ENCODE peak calls at places on chromosomes 11 and 22, in ten cellular contexts. F is cardiac septum; B is NCI-H460; C is HTR-8/SVneo; U is Panc1; Q is fibroblast of mammary gland; J is neuronal stem cell; D is left kidney; X is stimulated activated CD4-positive, alpha-beta T cell treated with anti-CD3 and anti-CD28 coated beads, Interleukin-2, amount 100 ng/mL, for 48 hours; R is NCI-H2081. G is an unnamed sample.

GRCh38 chr11:72789493-72790131 is 4.2 kb downstream of the STARD10 start:
- DNase-seq in D (no peak), C (no peak), R (no peak), U (no peak), J (no peak), F (no peak), X (no peak), Q (peak), B (no peak), G (no peak)

GRCh38 chr22:46068176-46068907 is 82.0 kb upstream of the PPARA start:
- DNase-seq in R (no peak), U (no peak), C (no peak), B (no peak), Q (peak), D (no peak), X (no peak), J (no peak), F (no peak), G (no peak)

GRCh38 chr22:23120415-23120899 is 21.3 kb downstream of the RSPH14 start:
- DNase-seq in J (no peak), C (no peak), F (no peak), X (no peak), Q (no peak), D (no peak), U (no peak), B (no peak), R (no peak), G (no peak)

GRCh38 chr11:64151337-64151736 is 14.6 kb downstream of the MACROD1 start:
- DNase-seq in X (no peak), D (no peak), B (no peak), F (no peak), Q (no peak), U (no peak), C (no peak), R (no peak), J (no peak), G (no peak)

GRCh38 chr22:40009953-40010751 is 15.4 kb downstream of the FAM83F start:
- DNase-seq in X (peak), B (no peak), F (no peak), Q (no peak), J (no peak), U (no peak), D (peak), R (no peak), C (no peak), G (no peak)

GRCh38 chr11:12287009-12287373 is 90.4 kb upstream of the PARVA start:
- DNase-seq in C (peak), X (no peak), D (no peak), Q (peak), U (peak), B (no peak), J (no peak), F (peak), R (no peak), G (peak)

GRCh38 chr22:19520566-19521305 is 3.5 kb downstream of the CLDN5 start:
- DNase-seq in J (no peak), Q (no peak), U (no peak), R (no peak), F (peak), D (no peak), C (no peak), X (no peak), B (no peak), G (no peak)

GRCh38 chr11:14203392-14203791 is 155.6 kb downstream of the RRAS2 start:
- DNase-seq in J (no peak), Q (no peak), D (no peak), C (no peak), U (no peak), X (no peak), B (no peak), R (no peak), F (no peak), G (no peak)

GRCh38 chr22:30502153-30502552 is 3.3 kb downstream of the SEC14L4 start:
- DNase-seq in R (no peak), F (no peak), X (no peak), B (no peak), J (no peak), C (no peak), U (no peak), Q (no peak), D (no peak), G (no peak)

GRCh38 chr22:49497266-49497665 is 330.4 kb downstream of the BRD1 start:
- DNase-seq in B (no peak), R (no peak), D (no peak), U (no peak), X (no peak), C (no peak), Q (no peak), J (no peak), F (no peak), G (peak)

GRCh38 chr22:49321477-49322055 is 506.1 kb downstream of the BRD1 start:
- DNase-seq in X (no peak), J (no peak), F (no peak), U (no peak), Q (no peak), R (no peak), D (no peak), C (no peak), B (no peak), G (no peak)

GRCh38 chr22:40300884-40301672 is 45.2 kb upstream of the ADSL start:
- DNase-seq in D (no peak), F (no peak), C (no peak), Q (no peak), R (no peak), U (no peak), J (no peak), B (no peak), X (no peak), G (no peak)

GRCh38 chr11:115126515-115127208 is 377.6 kb downstream of the CADM1 start:
- DNase-seq in R (no peak), B (no peak), J (no peak), U (no peak), D (no peak), F (no peak), X (no peak), Q (no peak), C (no peak), G (no peak)

GRCh38 chr22:32042924-32043323 is at the start of gene SLC5A1:
- DNase-seq in B (no peak), J (no peak), X (no peak), Q (no peak), F (no peak), U (no peak), C (no peak), R (peak), D (peak), G (no peak)

GRCh38 chr11:45096636-45097035 is 49.8 kb upstream of the PRDM11 start:
- DNase-seq in X (no peak), D (no peak), U (no peak), Q (no peak), J (no peak), B (no peak), C (no peak), F (no peak), R (no peak), G (no peak)

GRCh38 chr11:2711161-2711560 is 11.4 kb upstream of the KCNQ1OT1 start:
- DNase-seq in R (no peak), J (no peak), C (no peak), X (no peak), U (no peak), B (no peak), F (no peak), D (no peak), Q (no peak), G (no peak)

GRCh38 chr22:43860126-43860525 is 2.2 kb downstream of the SULT4A1 start:
- DNase-seq in U (no peak), D (no peak), X (no peak), Q (no peak), J (no peak), B (no peak), R (no peak), C (no peak), F (peak), G (no peak)

GRCh38 chr11:92302766-92303165 is 78.1 kb downstream of the FAT3 start:
- DNase-seq in B (no peak), R (no peak), U (no peak), X (no peak), D (no peak), C (no peak), J (no peak), Q (no peak), F (no peak), G (no peak)

GRCh38 chr11:117814766-117815261 is 9.7 kb downstream of the FXYD2 start:
- DNase-seq in R (peak), J (no peak), D (peak), Q (no peak), C (no peak), U (no peak), F (no peak), B (no peak), X (peak), G (no peak)

GRCh38 chr22:35140879-35141745 is 75.2 kb downstream of the ISX start:
- DNase-seq in U (no peak), B (no peak), J (peak), R (no peak), X (peak), C (no peak), F (no peak), Q (no peak), D (no peak), G (no peak)

GRCh38 chr11:69414773-69415187 is 66.7 kb upstream of the LINC01488 start:
- DNase-seq in B (no peak), C (no peak), J (no peak), X (no peak), D (no peak), Q (no peak), R (no peak), F (no peak), U (no peak), G (no peak)

GRCh38 chr22:36211237-36211881 is 9.8 kb upstream of the APOL4 start:
- DNase-seq in R (peak), D (no peak), B (no peak), U (no peak), J (no peak), X (no peak), F (no peak), C (no peak), Q (peak), G (no peak)

GRCh38 chr22:20076627-20077172 is 3.3 kb upstream of the DGCR8 start:
- DNase-seq in J (no peak), Q (no peak), C (no peak), X (no peak), F (no peak), R (no peak), U (no peak), D (no peak), B (no peak), G (no peak)

GRCh38 chr11:71580057-71581003 is 2.3 kb downstream of the KRTAP5-11 start:
- DNase-seq in X (peak), B (peak), F (no peak), D (peak), J (peak), C (peak), R (peak), U (peak), Q (peak), G (peak)